ENCODE peak calls at places on chromosomes 2 and 18, in four cellular contexts. U is GM03348, R is GF-D8, N is GM18507. F is an unnamed sample.

GRCh38 chr2:147760984-147761383 is 83.8 kb upstream of the ACVR2A start:
- DNase-seq in N (no peak), U (peak), R (no peak), F (no peak)

GRCh38 chr18:67783215-67783946 is 266.9 kb upstream of the DSEL start:
- DNase-seq in N (no peak), U (peak), R (no peak), F (no peak)

GRCh38 chr18:76565238-76566173 is 70.5 kb upstream of the ZNF516 start:
- DNase-seq in R (peak), U (peak), N (no peak), F (peak)

GRCh38 chr2:59734743-59735142 is 818.7 kb downstream of the BCL11A start:
- DNase-seq in R (no peak), N (no peak), U (no peak), F (no peak)

GRCh38 chr2:77025714-77026113 is 496.5 kb downstream of the LRRTM4 start:
- DNase-seq in U (no peak), N (no peak), R (no peak), F (no peak)

GRCh38 chr18:77147418-77147852 is 14.9 kb upstream of the MBP start:
- DNase-seq in N (no peak), U (peak), R (no peak), F (peak)

GRCh38 chr2:184765048-184765881 is 166.9 kb downstream of the ZNF804A start:
- DNase-seq in N (no peak), R (peak), U (no peak), F (no peak)

GRCh38 chr2:72837171-72837570 is 11.3 kb upstream of the EXOC6B start:
- DNase-seq in N (no peak), R (no peak), U (no peak), F (no peak)

GRCh38 chr2:128379021-128380005 is 60.6 kb upstream of the HS6ST1 start:
- DNase-seq in N (no peak), R (no peak), U (peak), F (no peak)

GRCh38 chr2:143259368-143259958 is 130.2 kb downstream of the ARHGAP15 start:
- DNase-seq in N (no peak), U (peak), R (peak), F (peak)

GRCh38 chr18:63137999-63138448 is 181.5 kb downstream of the BCL2 start:
- DNase-seq in N (no peak), U (no peak), R (peak), F (peak)

GRCh38 chr2:11073251-11073650 is 82.0 kb upstream of the SLC66A3 start:
- DNase-seq in U (no peak), R (no peak), N (no peak), F (no peak)

GRCh38 chr18:46554406-46554805 is 102.6 kb downstream of the LOXHD1 start:
- DNase-seq in R (no peak), U (no peak), N (no peak), F (no peak)

GRCh38 chr2:38598991-38599295 is 3.8 kb downstream of the HNRNPLL start:
- DNase-seq in N (no peak), U (no peak), R (no peak), F (no peak)

GRCh38 chr2:127700527-127701192 is 637 bp upstream of the SFT2D3 start:
- DNase-seq in N (peak), R (no peak), U (no peak), F (peak)

GRCh38 chr2:238523158-238524110 is 96.7 kb downstream of the ASB1 start:
- DNase-seq in U (peak), R (no peak), N (no peak), F (peak)

GRCh38 chr2:101256316-101256715 is 3.6 kb downstream of the CNOT11 start:
- DNase-seq in N (no peak), R (no peak), U (no peak), F (no peak)

GRCh38 chr2:130841741-130842365 is 5.1 kb downstream of the ARHGEF4 start:
- DNase-seq in U (no peak), R (no peak), N (no peak), F (no peak)

GRCh38 chr2:27573452-27573851 is 9.4 kb upstream of the ZNF512 start:
- DNase-seq in U (no peak), R (no peak), N (no peak), F (no peak)

GRCh38 chr18:76412818-76413565 is 82.0 kb downstream of the ZNF516 start:
- DNase-seq in U (peak), R (no peak), N (no peak), F (no peak)

GRCh38 chr2:145096582-145096981 is 576.7 kb upstream of the ZEB2 start:
- DNase-seq in R (no peak), N (no peak), U (peak), F (no peak)

GRCh38 chr2:238143239-238143951 is 4.9 kb downstream of the KLHL30 start:
- DNase-seq in N (no peak), R (no peak), U (peak), F (no peak)

GRCh38 chr18:32577561-32577960 is 106.9 kb upstream of the GAREM1 start:
- DNase-seq in U (no peak), R (no peak), N (no peak), F (no peak)

GRCh38 chr18:66616523-66616983 is 12.7 kb upstream of the CDH19 start:
- DNase-seq in R (no peak), N (no peak), U (no peak), F (no peak)

GRCh38 chr2:10536569-10537133 is 88.5 kb upstream of the ODC1 start:
- DNase-seq in R (no peak), U (no peak), N (no peak), F (no peak)

GRCh38 chr2:171523339-171523931 is 1.2 kb downstream of the CYBRD1 start:
- DNase-seq in U (peak), R (peak), N (no peak), F (peak)

GRCh38 chr2:189798312-189799029 is 14.2 kb downstream of the PMS1 start:
- DNase-seq in U (peak), N (no peak), R (peak), F (peak)

GRCh38 chr18:42274488-42275137 is 319.6 kb downstream of the PIK3C3 start:
- DNase-seq in R (peak), N (no peak), U (peak), F (no peak)

GRCh38 chr2:23528690-23529089 is 143.7 kb downstream of the KLHL29 start:
- DNase-seq in R (no peak), U (no peak), N (no peak), F (no peak)

GRCh38 chr2:106094101-106094860 is 99.8 kb downstream of the UXS1 start:
- DNase-seq in N (no peak), R (no peak), U (no peak), F (no peak)

GRCh38 chr2:36296798-36297197 is 58.8 kb upstream of the CRIM1 start:
- DNase-seq in U (no peak), R (no peak), N (no peak), F (peak)

GRCh38 chr2:42961385-42961800 is 169.0 kb upstream of the HAAO start:
- DNase-seq in N (no peak), R (peak), U (no peak), F (peak)

GRCh38 chr18:62525611-62526010 is 2.8 kb downstream of the ZCCHC2 start:
- DNase-seq in N (no peak), R (no peak), U (no peak), F (no peak)

GRCh38 chr2:54483426-54483825 is 27.3 kb downstream of the SPTBN1 start:
- DNase-seq in U (peak), R (no peak), N (no peak), F (no peak)

GRCh38 chr2:27860111-27860510 is 30.1 kb downstream of the RBKS start:
- DNase-seq in N (no peak), U (peak), R (no peak), F (peak)

F was measured in HL-60.